ENCODE peak calls at places on chromosome 17, in nine cellular contexts. M is colonic mucosa, E is upper lobe of right lung, L is ascending aorta, Q is neuronal stem cell, H is IMR-90, O is dorsolateral prefrontal cortex, T is substantia nigra, D is A549. X is an unnamed sample.

GRCh38 chr17:56203430-56203829 is 50.2 kb downstream of the ANKFN1 start:
- DNase-seq in O (no peak), T (no peak), L (no peak), E (no peak), D (peak; percentile 81), M (no peak), H (no peak), Q (no peak), X (no peak)

GRCh38 chr17:41520821-41521521 is 2.3 kb upstream of the KRT15 start:
- DNase-seq in M (peak; percentile 78), T (no peak), D (no peak), Q (no peak), E (no peak), H (no peak), L (no peak), O (no peak), X (no peak)

GRCh38 chr17:58960068-58960467 is 146.6 kb downstream of the TRIM37 start:
- DNase-seq in T (no peak), O (no peak), H (peak; percentile 74), E (no peak), M (peak; percentile 17), Q (no peak), L (no peak), D (peak; percentile 61), X (peak; percentile 21)

GRCh38 chr17:5011928-5012327 is 14.2 kb downstream of the KIF1C start:
- DNase-seq in H (peak; percentile 72), Q (no peak), M (no peak), E (no peak), L (no peak), T (no peak), D (no peak), O (no peak), X (no peak)

GRCh38 chr17:30310562-30310961 is 18.8 kb upstream of the BLMH start:
- DNase-seq in H (no peak), O (no peak), M (no peak), D (no peak), L (no peak), Q (no peak), E (no peak), T (no peak), X (no peak)

GRCh38 chr17:29007456-29008455 is 1.9 kb upstream of the SEZ6 start:
- DNase-seq in T (no peak), M (no peak), E (no peak), Q (no peak), O (no peak), H (peak; percentile 7), L (no peak), D (peak; percentile 78), X (no peak)

GRCh38 chr17:69047368-69048263 is 13.1 kb downstream of the ABCA9 start:
- DNase-seq in L (peak; percentile 73), T (no peak), H (peak; percentile 75), D (peak; percentile 25), M (peak; percentile 71), E (no peak), O (no peak), Q (no peak), X (peak; percentile 65)

GRCh38 chr17:6456914-6457687 is 12.8 kb downstream of the PIMREG start:
- DNase-seq in Q (no peak), O (no peak), E (peak; percentile 38), T (no peak), H (peak; percentile 76), D (peak; percentile 57), L (no peak), M (peak; percentile 71), X (no peak)

GRCh38 chr17:64130559-64131001 is 636 bp upstream of the ERN1 start:
- DNase-seq in O (peak; percentile 53), E (peak; percentile 72), M (peak; percentile 53), Q (no peak), T (no peak), L (peak; percentile 79), D (no peak), H (peak; percentile 80), X (no peak)

GRCh38 chr17:74690409-74690825 is 22.3 kb downstream of the CD300LF start:
- DNase-seq in T (no peak), Q (no peak), O (no peak), E (no peak), M (no peak), D (no peak), H (no peak), L (peak; percentile 72), X (no peak)

GRCh38 chr17:45893725-45894021 is 681 bp upstream of the MAPT start:
- DNase-seq in O (no peak), D (no peak), E (no peak), T (no peak), H (no peak), M (no peak), L (no peak), Q (no peak), X (no peak)

GRCh38 chr17:46770818-46771600 is 47.5 kb downstream of the WNT3 start:
- DNase-seq in T (no peak), D (peak; percentile 76), M (peak; percentile 33), L (no peak), H (peak; percentile 23), Q (peak; percentile 54), O (no peak), E (peak; percentile 80), X (no peak)

GRCh38 chr17:50423553-50424159 is 2.4 kb upstream of the ACSF2 start:
- DNase-seq in E (no peak), O (no peak), D (peak; percentile 50), M (no peak), H (peak; percentile 91), Q (no peak), T (no peak), L (no peak), X (peak; percentile 72)

GRCh38 chr17:2905697-2906595 is 109.7 kb downstream of the RAP1GAP2 start:
- DNase-seq in E (no peak), M (no peak), Q (no peak), L (no peak), D (no peak), T (no peak), O (no peak), H (no peak), X (no peak)

GRCh38 chr17:49987681-49988441 is 7.2 kb downstream of the DLX3 start:
- DNase-seq in T (no peak), H (no peak), L (no peak), M (no peak), E (peak; percentile 58), D (peak; percentile 59), Q (no peak), O (peak; percentile 40), X (no peak)

GRCh38 chr17:51258756-51259573 is 884 bp downstream of the MBTD1 start:
- DNase-seq in E (no peak), H (no peak), Q (no peak), T (no peak), L (no peak), O (no peak), M (peak; percentile 55), D (peak; percentile 23), X (no peak)

GRCh38 chr17:3556905-3557767 is 476 bp downstream of the TRPV3 start:
- DNase-seq in T (no peak), Q (no peak), E (no peak), H (no peak), L (no peak), M (no peak), D (no peak), O (no peak), X (no peak)

GRCh38 chr17:49456172-49456965 is 38.7 kb upstream of the NGFR start:
- DNase-seq in H (peak; percentile 89), Q (no peak), E (no peak), O (no peak), D (no peak), M (no peak), T (no peak), L (no peak), X (peak; percentile 50)

GRCh38 chr17:30565073-30565935 is 88.1 kb downstream of the GOSR1 start:
- DNase-seq in L (no peak), H (no peak), M (no peak), D (peak; percentile 25), Q (no peak), O (no peak), E (no peak), T (no peak), X (no peak)

GRCh38 chr17:39662551-39663339 is 2.4 kb upstream of the TCAP start:
- DNase-seq in Q (no peak), M (peak; percentile 78), D (no peak), O (no peak), T (no peak), L (no peak), H (no peak), E (no peak), X (no peak)
- H3K27ac ChIP-seq in Q (peak overlapping the region; percentile 54), M (peak overlapping the region; percentile 70), D (peak overlapping the region; percentile 79), O (peak overlapping the region; percentile 17), T (no peak overlapping the region), L (peak overlapping the region; percentile 74), H (no peak overlapping the region), E (peak overlapping the region; percentile 58), X (no peak overlapping the region)

DNA sequence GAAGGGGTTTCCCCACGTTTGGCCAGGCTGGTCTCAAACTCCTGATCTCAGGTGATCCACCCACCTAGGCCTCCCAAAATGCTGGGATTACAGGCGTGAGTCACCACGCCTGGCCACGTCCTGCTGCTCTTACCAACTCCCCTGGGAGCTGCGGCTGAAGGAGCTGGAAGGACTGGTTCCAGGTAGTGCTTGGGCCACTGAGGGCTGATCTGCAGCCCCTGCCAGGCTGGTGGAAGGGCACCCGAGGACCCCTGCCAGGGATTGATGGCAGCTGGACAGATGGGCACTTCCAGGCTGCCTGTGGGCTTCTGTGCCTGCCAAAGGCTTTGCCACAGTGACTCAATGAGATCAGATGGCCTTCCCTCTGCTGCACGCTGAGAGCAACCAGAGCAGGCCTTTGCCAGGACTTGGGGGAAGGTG is 2.3 kb downstream of the OXLD1 start:
- DNase-seq in D (no peak), O (no peak), T (no peak), Q (no peak), E (no peak), M (no peak), H (no peak), L (no peak), X (no peak)
- H3K27ac ChIP-seq in D (no peak overlapping the region), O (no peak overlapping the region), T (no peak overlapping the region), Q (no peak overlapping the region), E (no peak overlapping the region), M (no peak overlapping the region), H (no peak overlapping the region), L (no peak overlapping the region), X (no peak overlapping the region)

DNA sequence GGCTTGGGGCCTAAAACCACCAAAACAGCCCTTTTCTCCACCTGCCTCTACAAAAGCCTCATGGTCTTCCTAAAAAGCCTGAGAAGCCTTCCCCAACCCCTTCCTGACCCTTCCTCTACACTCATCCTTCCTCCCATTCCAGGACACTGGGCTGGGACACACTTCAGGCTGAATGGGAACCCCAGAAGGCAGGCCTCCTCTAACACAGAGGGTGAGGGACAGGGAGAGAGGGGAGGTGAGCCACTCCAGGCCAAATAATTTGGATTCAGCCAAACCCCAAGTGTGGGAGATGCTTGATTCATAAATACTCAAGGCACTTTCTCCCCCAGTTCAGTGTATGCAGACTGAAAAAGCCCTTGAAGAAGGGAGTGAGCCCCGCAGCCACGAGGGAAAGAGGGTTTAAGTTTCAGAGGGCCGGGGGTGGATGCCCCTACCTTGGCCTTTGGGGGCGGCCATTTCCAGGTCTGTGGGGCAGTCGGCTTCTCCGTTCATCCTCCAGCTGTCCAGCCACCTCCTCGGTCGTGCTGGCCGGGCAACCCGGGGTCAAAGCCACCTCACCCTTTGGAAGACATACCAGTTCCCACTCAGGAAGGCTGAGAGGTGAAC is 1.6 kb downstream of the UBTF start:
- DNase-seq in O (no peak), H (no peak), T (no peak), D (no peak), Q (no peak), L (no peak), M (no peak), E (no peak), X (no peak)
- H3K27ac ChIP-seq in O (peak overlapping the region; percentile 99), H (peak overlapping the region; percentile 82), T (peak overlapping the region; percentile 95), D (peak overlapping the region; percentile 97), Q (peak overlapping the region; percentile 35), L (peak overlapping the region; percentile 99), M (peak overlapping the region; percentile 99), E (peak overlapping the region; percentile 70), X (peak overlapping the region; percentile 47)

GRCh38 chr17:48427598-48427997 is 2.4 kb downstream of the SKAP1 start:
- DNase-seq in L (no peak), H (no peak), E (no peak), T (no peak), O (no peak), M (no peak), Q (no peak), D (no peak), X (no peak)
- H3K27ac ChIP-seq in L (no peak overlapping the region), H (no peak overlapping the region), E (no peak overlapping the region), T (no peak overlapping the region), O (no peak overlapping the region), M (no peak overlapping the region), Q (no peak overlapping the region), D (no peak overlapping the region), X (no peak overlapping the region)

X was measured in AG04450.